ENCODE peak calls at places on chromosomes 2 and 18, in eight cellular contexts. One of them, this sample, is unnamed.

GRCh38 chr2:215917953-215918620 is 95.3 kb downstream of the MREG start:
- DNase-seq in H4: peak
- DNase-seq in CD8-positive, alpha-beta memory T cell: no peak
- DNase-seq in stimulated activated CD4-positive, alpha-beta T cell treated with anti-CD3 and anti-CD28 coated beads, Interleukin-4, amount 100 ng/mL, for 24 hours: no peak
- DNase-seq in ACHN: no peak
- DNase-seq in midbrain: no peak
- DNase-seq in colonic mucosa: no peak
- DNase-seq in activated naive CD4-positive, alpha-beta T cell treated with anti-CD3 and anti-CD28 coated beads for 36 hours: no peak
- DNase-seq in this sample: no peak

GRCh38 chr2:209624192-209624938 is 147.3 kb upstream of the UNC80 start:
- DNase-seq in H4: no peak
- DNase-seq in CD8-positive, alpha-beta memory T cell: no peak
- DNase-seq in stimulated activated CD4-positive, alpha-beta T cell treated with anti-CD3 and anti-CD28 coated beads, Interleukin-4, amount 100 ng/mL, for 24 hours: no peak
- DNase-seq in ACHN: peak
- DNase-seq in midbrain: no peak
- DNase-seq in colonic mucosa: no peak
- DNase-seq in activated naive CD4-positive, alpha-beta T cell treated with anti-CD3 and anti-CD28 coated beads for 36 hours: no peak
- DNase-seq in this sample: no peak

GRCh38 chr2:1742680-1743395 is 1.5 kb downstream of the PXDN start:
- DNase-seq in H4: peak
- DNase-seq in CD8-positive, alpha-beta memory T cell: peak
- DNase-seq in stimulated activated CD4-positive, alpha-beta T cell treated with anti-CD3 and anti-CD28 coated beads, Interleukin-4, amount 100 ng/mL, for 24 hours: no peak
- DNase-seq in ACHN: peak
- DNase-seq in midbrain: peak
- DNase-seq in colonic mucosa: peak
- DNase-seq in activated naive CD4-positive, alpha-beta T cell treated with anti-CD3 and anti-CD28 coated beads for 36 hours: peak
- DNase-seq in this sample: peak

GRCh38 chr2:1223791-1224190 is 189.5 kb upstream of the TPO start:
- DNase-seq in H4: no peak
- DNase-seq in CD8-positive, alpha-beta memory T cell: no peak
- DNase-seq in stimulated activated CD4-positive, alpha-beta T cell treated with anti-CD3 and anti-CD28 coated beads, Interleukin-4, amount 100 ng/mL, for 24 hours: no peak
- DNase-seq in ACHN: no peak
- DNase-seq in midbrain: no peak
- DNase-seq in colonic mucosa: no peak
- DNase-seq in activated naive CD4-positive, alpha-beta T cell treated with anti-CD3 and anti-CD28 coated beads for 36 hours: no peak
- DNase-seq in this sample: no peak

GRCh38 chr2:10170256-10170655 is 47.7 kb downstream of the RRM2 start:
- DNase-seq in H4: no peak
- DNase-seq in CD8-positive, alpha-beta memory T cell: no peak
- DNase-seq in stimulated activated CD4-positive, alpha-beta T cell treated with anti-CD3 and anti-CD28 coated beads, Interleukin-4, amount 100 ng/mL, for 24 hours: no peak
- DNase-seq in ACHN: peak
- DNase-seq in midbrain: no peak
- DNase-seq in colonic mucosa: no peak
- DNase-seq in activated naive CD4-positive, alpha-beta T cell treated with anti-CD3 and anti-CD28 coated beads for 36 hours: no peak
- DNase-seq in this sample: no peak

GRCh38 chr18:28036481-28036880 is 140.4 kb downstream of the CDH2 start:
- DNase-seq in H4: no peak
- DNase-seq in CD8-positive, alpha-beta memory T cell: no peak
- DNase-seq in stimulated activated CD4-positive, alpha-beta T cell treated with anti-CD3 and anti-CD28 coated beads, Interleukin-4, amount 100 ng/mL, for 24 hours: no peak
- DNase-seq in ACHN: no peak
- DNase-seq in midbrain: peak
- DNase-seq in colonic mucosa: no peak
- DNase-seq in activated naive CD4-positive, alpha-beta T cell treated with anti-CD3 and anti-CD28 coated beads for 36 hours: no peak
- DNase-seq in this sample: no peak

GRCh38 chr2:1593371-1594205 is 150.7 kb downstream of the PXDN start:
- DNase-seq in H4: peak
- DNase-seq in CD8-positive, alpha-beta memory T cell: peak
- DNase-seq in stimulated activated CD4-positive, alpha-beta T cell treated with anti-CD3 and anti-CD28 coated beads, Interleukin-4, amount 100 ng/mL, for 24 hours: no peak
- DNase-seq in ACHN: peak
- DNase-seq in midbrain: no peak
- DNase-seq in colonic mucosa: no peak
- DNase-seq in activated naive CD4-positive, alpha-beta T cell treated with anti-CD3 and anti-CD28 coated beads for 36 hours: no peak
- DNase-seq in this sample: peak

GRCh38 chr2:225411452-225411851 is 11.9 kb downstream of the NYAP2 start:
- DNase-seq in H4: no peak
- DNase-seq in CD8-positive, alpha-beta memory T cell: no peak
- DNase-seq in stimulated activated CD4-positive, alpha-beta T cell treated with anti-CD3 and anti-CD28 coated beads, Interleukin-4, amount 100 ng/mL, for 24 hours: no peak
- DNase-seq in ACHN: no peak
- DNase-seq in midbrain: no peak
- DNase-seq in colonic mucosa: no peak
- DNase-seq in activated naive CD4-positive, alpha-beta T cell treated with anti-CD3 and anti-CD28 coated beads for 36 hours: no peak
- DNase-seq in this sample: no peak

GRCh38 chr2:11535899-11536344 is 2.1 kb downstream of the GREB1 start:
- DNase-seq in H4: no peak
- DNase-seq in CD8-positive, alpha-beta memory T cell: no peak
- DNase-seq in stimulated activated CD4-positive, alpha-beta T cell treated with anti-CD3 and anti-CD28 coated beads, Interleukin-4, amount 100 ng/mL, for 24 hours: no peak
- DNase-seq in ACHN: no peak
- DNase-seq in midbrain: no peak
- DNase-seq in colonic mucosa: no peak
- DNase-seq in activated naive CD4-positive, alpha-beta T cell treated with anti-CD3 and anti-CD28 coated beads for 36 hours: no peak
- DNase-seq in this sample: no peak

GRCh38 chr2:85221291-85221690 is 88.1 kb downstream of the TCF7L1 start:
- DNase-seq in H4: no peak
- DNase-seq in CD8-positive, alpha-beta memory T cell: no peak
- DNase-seq in stimulated activated CD4-positive, alpha-beta T cell treated with anti-CD3 and anti-CD28 coated beads, Interleukin-4, amount 100 ng/mL, for 24 hours: no peak
- DNase-seq in ACHN: no peak
- DNase-seq in midbrain: no peak
- DNase-seq in colonic mucosa: no peak
- DNase-seq in activated naive CD4-positive, alpha-beta T cell treated with anti-CD3 and anti-CD28 coated beads for 36 hours: no peak
- DNase-seq in this sample: no peak

GRCh38 chr2:169716229-169716886 is 17.3 kb upstream of the KLHL23 start:
- DNase-seq in H4: no peak
- DNase-seq in CD8-positive, alpha-beta memory T cell: no peak
- DNase-seq in stimulated activated CD4-positive, alpha-beta T cell treated with anti-CD3 and anti-CD28 coated beads, Interleukin-4, amount 100 ng/mL, for 24 hours: no peak
- DNase-seq in ACHN: no peak
- DNase-seq in midbrain: no peak
- DNase-seq in colonic mucosa: peak
- DNase-seq in activated naive CD4-positive, alpha-beta T cell treated with anti-CD3 and anti-CD28 coated beads for 36 hours: no peak
- DNase-seq in this sample: no peak

GRCh38 chr2:196259507-196260481 is 88.4 kb upstream of the STK17B start:
- DNase-seq in H4: peak
- DNase-seq in CD8-positive, alpha-beta memory T cell: no peak
- DNase-seq in stimulated activated CD4-positive, alpha-beta T cell treated with anti-CD3 and anti-CD28 coated beads, Interleukin-4, amount 100 ng/mL, for 24 hours: peak
- DNase-seq in ACHN: no peak
- DNase-seq in midbrain: no peak
- DNase-seq in colonic mucosa: no peak
- DNase-seq in activated naive CD4-positive, alpha-beta T cell treated with anti-CD3 and anti-CD28 coated beads for 36 hours: peak
- DNase-seq in this sample: no peak

GRCh38 chr2:96102596-96103387 is 13.6 kb downstream of the ADRA2B start:
- DNase-seq in H4: no peak
- DNase-seq in CD8-positive, alpha-beta memory T cell: no peak
- DNase-seq in stimulated activated CD4-positive, alpha-beta T cell treated with anti-CD3 and anti-CD28 coated beads, Interleukin-4, amount 100 ng/mL, for 24 hours: no peak
- DNase-seq in ACHN: no peak
- DNase-seq in midbrain: no peak
- DNase-seq in colonic mucosa: peak
- DNase-seq in activated naive CD4-positive, alpha-beta T cell treated with anti-CD3 and anti-CD28 coated beads for 36 hours: peak
- DNase-seq in this sample: peak

GRCh38 chr18:9115984-9116383 is 13.5 kb downstream of the NDUFV2 start:
- DNase-seq in H4: no peak
- DNase-seq in CD8-positive, alpha-beta memory T cell: no peak
- DNase-seq in stimulated activated CD4-positive, alpha-beta T cell treated with anti-CD3 and anti-CD28 coated beads, Interleukin-4, amount 100 ng/mL, for 24 hours: no peak
- DNase-seq in ACHN: no peak
- DNase-seq in midbrain: no peak
- DNase-seq in colonic mucosa: no peak
- DNase-seq in activated naive CD4-positive, alpha-beta T cell treated with anti-CD3 and anti-CD28 coated beads for 36 hours: no peak
- DNase-seq in this sample: no peak

GRCh38 chr2:78431241-78431640 is 594.3 kb upstream of the REG3G start:
- DNase-seq in H4: peak
- DNase-seq in CD8-positive, alpha-beta memory T cell: no peak
- DNase-seq in stimulated activated CD4-positive, alpha-beta T cell treated with anti-CD3 and anti-CD28 coated beads, Interleukin-4, amount 100 ng/mL, for 24 hours: no peak
- DNase-seq in ACHN: peak
- DNase-seq in midbrain: no peak
- DNase-seq in colonic mucosa: no peak
- DNase-seq in activated naive CD4-positive, alpha-beta T cell treated with anti-CD3 and anti-CD28 coated beads for 36 hours: no peak
- DNase-seq in this sample: no peak

GRCh38 chr2:96374211-96374951 is 38.8 kb downstream of the NCAPH start:
- DNase-seq in H4: no peak
- DNase-seq in CD8-positive, alpha-beta memory T cell: no peak
- DNase-seq in stimulated activated CD4-positive, alpha-beta T cell treated with anti-CD3 and anti-CD28 coated beads, Interleukin-4, amount 100 ng/mL, for 24 hours: no peak
- DNase-seq in ACHN: no peak
- DNase-seq in midbrain: no peak
- DNase-seq in colonic mucosa: no peak
- DNase-seq in activated naive CD4-positive, alpha-beta T cell treated with anti-CD3 and anti-CD28 coated beads for 36 hours: no peak
- DNase-seq in this sample: peak

GRCh38 chr2:8872821-8873432 is 35.5 kb upstream of the KIDINS220 start:
- DNase-seq in H4: peak
- DNase-seq in CD8-positive, alpha-beta memory T cell: no peak
- DNase-seq in stimulated activated CD4-positive, alpha-beta T cell treated with anti-CD3 and anti-CD28 coated beads, Interleukin-4, amount 100 ng/mL, for 24 hours: no peak
- DNase-seq in ACHN: peak
- DNase-seq in midbrain: peak
- DNase-seq in colonic mucosa: no peak
- DNase-seq in activated naive CD4-positive, alpha-beta T cell treated with anti-CD3 and anti-CD28 coated beads for 36 hours: no peak
- DNase-seq in this sample: no peak

GRCh38 chr2:144939590-144939989 is 419.7 kb upstream of the ZEB2 start:
- DNase-seq in H4: no peak
- DNase-seq in CD8-positive, alpha-beta memory T cell: no peak
- DNase-seq in stimulated activated CD4-positive, alpha-beta T cell treated with anti-CD3 and anti-CD28 coated beads, Interleukin-4, amount 100 ng/mL, for 24 hours: no peak
- DNase-seq in ACHN: no peak
- DNase-seq in midbrain: peak
- DNase-seq in colonic mucosa: no peak
- DNase-seq in activated naive CD4-positive, alpha-beta T cell treated with anti-CD3 and anti-CD28 coated beads for 36 hours: no peak
- DNase-seq in this sample: no peak

GRCh38 chr2:140344842-140345241 is 1564.7 kb upstream of the NXPH2 start:
- DNase-seq in H4: no peak
- DNase-seq in CD8-positive, alpha-beta memory T cell: no peak
- DNase-seq in stimulated activated CD4-positive, alpha-beta T cell treated with anti-CD3 and anti-CD28 coated beads, Interleukin-4, amount 100 ng/mL, for 24 hours: no peak
- DNase-seq in ACHN: no peak
- DNase-seq in midbrain: no peak
- DNase-seq in colonic mucosa: no peak
- DNase-seq in activated naive CD4-positive, alpha-beta T cell treated with anti-CD3 and anti-CD28 coated beads for 36 hours: no peak
- DNase-seq in this sample: no peak

GRCh38 chr2:45607701-45608100 is 3.4 kb downstream of the SRBD1 start:
- DNase-seq in H4: peak
- DNase-seq in CD8-positive, alpha-beta memory T cell: no peak
- DNase-seq in stimulated activated CD4-positive, alpha-beta T cell treated with anti-CD3 and anti-CD28 coated beads, Interleukin-4, amount 100 ng/mL, for 24 hours: no peak
- DNase-seq in ACHN: peak
- DNase-seq in midbrain: no peak
- DNase-seq in colonic mucosa: no peak
- DNase-seq in activated naive CD4-positive, alpha-beta T cell treated with anti-CD3 and anti-CD28 coated beads for 36 hours: no peak
- DNase-seq in this sample: no peak

GRCh38 chr2:196987654-196988364 is 61.3 kb upstream of the PGAP1 start:
- DNase-seq in H4: peak
- DNase-seq in CD8-positive, alpha-beta memory T cell: no peak
- DNase-seq in stimulated activated CD4-positive, alpha-beta T cell treated with anti-CD3 and anti-CD28 coated beads, Interleukin-4, amount 100 ng/mL, for 24 hours: peak
- DNase-seq in ACHN: peak
- DNase-seq in midbrain: peak
- DNase-seq in colonic mucosa: no peak
- DNase-seq in activated naive CD4-positive, alpha-beta T cell treated with anti-CD3 and anti-CD28 coated beads for 36 hours: peak
- DNase-seq in this sample: peak

GRCh38 chr2:109335586-109336266 is 206.7 kb downstream of the SH3RF3 start:
- DNase-seq in H4: peak
- DNase-seq in CD8-positive, alpha-beta memory T cell: no peak
- DNase-seq in stimulated activated CD4-positive, alpha-beta T cell treated with anti-CD3 and anti-CD28 coated beads, Interleukin-4, amount 100 ng/mL, for 24 hours: no peak
- DNase-seq in ACHN: peak
- DNase-seq in midbrain: no peak
- DNase-seq in colonic mucosa: no peak
- DNase-seq in activated naive CD4-positive, alpha-beta T cell treated with anti-CD3 and anti-CD28 coated beads for 36 hours: peak
- DNase-seq in this sample: no peak

GRCh38 chr2:240635998-240636547 is 10.8 kb downstream of the GPR35 start:
- DNase-seq in H4: no peak
- DNase-seq in CD8-positive, alpha-beta memory T cell: no peak
- DNase-seq in stimulated activated CD4-positive, alpha-beta T cell treated with anti-CD3 and anti-CD28 coated beads, Interleukin-4, amount 100 ng/mL, for 24 hours: no peak
- DNase-seq in ACHN: no peak
- DNase-seq in midbrain: no peak
- DNase-seq in colonic mucosa: no peak
- DNase-seq in activated naive CD4-positive, alpha-beta T cell treated with anti-CD3 and anti-CD28 coated beads for 36 hours: no peak
- DNase-seq in this sample: no peak

GRCh38 chr2:217086038-217086522 is 226.2 kb upstream of the TNP1 start:
- DNase-seq in H4: peak
- DNase-seq in CD8-positive, alpha-beta memory T cell: no peak
- DNase-seq in stimulated activated CD4-positive, alpha-beta T cell treated with anti-CD3 and anti-CD28 coated beads, Interleukin-4, amount 100 ng/mL, for 24 hours: peak
- DNase-seq in ACHN: peak
- DNase-seq in midbrain: no peak
- DNase-seq in colonic mucosa: no peak
- DNase-seq in activated naive CD4-positive, alpha-beta T cell treated with anti-CD3 and anti-CD28 coated beads for 36 hours: peak
- DNase-seq in this sample: no peak

This sample was measured in ureter.